ENCODE peak calls at places on chromosome 3, in ten cellular contexts. K, J, W, B, R, X, L, C, U and Z are unnamed samples. For H3K27me3, the result is how much of the 10 kb centered on the place peaks cover.

GRCh38 chr3:177441281-177441812 is 244.1 kb upstream of the TBL1XR1 start:
- DNase-seq in R (peak), B (no peak), W (no peak), U (no peak), X (no peak), J (no peak), C (no peak), K (no peak), L (no peak), Z (no peak)

GRCh38 chr3:183782576-183782975 is 42.8 kb downstream of the MAP6D1 start:
- DNase-seq in W (no peak), J (no peak), L (no peak), X (no peak), U (no peak), C (no peak), K (no peak), B (no peak), R (peak), Z (no peak)

GRCh38 chr3:184085389-184085852 is 11.4 kb upstream of the HTR3E start:
- DNase-seq in C (no peak), J (no peak), L (peak), R (peak), X (no peak), U (no peak), K (no peak), W (no peak), B (no peak), Z (no peak)

GRCh38 chr3:150309557-150309956 is 98.5 kb upstream of the TSC22D2 start:
- DNase-seq in J (no peak), W (no peak), K (no peak), X (no peak), L (peak), B (no peak), R (peak), C (no peak), U (no peak), Z (no peak)

GRCh38 chr3:186386883-186387560 is 25.0 kb upstream of the DGKG start:
- DNase-seq in K (no peak), R (no peak), B (no peak), J (no peak), U (no peak), L (no peak), C (no peak), W (no peak), X (no peak), Z (no peak)

GRCh38 chr3:63763156-63763555 is 55.9 kb upstream of the C3orf49 start:
- DNase-seq in B (no peak), R (no peak), U (no peak), J (no peak), L (peak), X (no peak), K (no peak), W (no peak), C (no peak), Z (no peak)

GRCh38 chr3:16801698-16802097 is 83.1 kb upstream of the PLCL2 start:
- DNase-seq in R (no peak), X (no peak), L (peak), B (no peak), J (no peak), K (no peak), C (no peak), U (no peak), W (no peak), Z (no peak)

GRCh38 chr3:186620213-186621092 is 7.6 kb downstream of the AHSG start:
- DNase-seq in L (no peak), U (no peak), W (no peak), R (no peak), C (no peak), X (no peak), J (no peak), B (no peak), K (no peak), Z (no peak)

GRCh38 chr3:171374661-171375285 is 85.4 kb downstream of the TNIK start:
- DNase-seq in C (no peak), U (no peak), J (no peak), L (peak), W (no peak), R (peak), B (no peak), X (no peak), K (no peak), Z (no peak)

GRCh38 chr3:8776406-8776805 is 7.0 kb upstream of the OXTR start:
- DNase-seq in C (no peak), J (no peak), R (no peak), K (no peak), W (no peak), U (peak), B (no peak), L (peak), X (no peak), Z (no peak)

GRCh38 chr3:194138732-194139084 is 2.8 kb downstream of the HES1 start:
- DNase-seq in U (no peak), R (no peak), X (no peak), W (no peak), L (peak), K (no peak), B (no peak), J (no peak), C (no peak), Z (no peak)

GRCh38 chr3:168714609-168715240 is 619.0 kb upstream of the GOLIM4 start:
- DNase-seq in L (no peak), U (no peak), B (no peak), R (no peak), W (no peak), X (no peak), C (no peak), J (no peak), K (no peak), Z (no peak)

GRCh38 chr3:105746226-105746996 is 122.4 kb downstream of the CBLB start:
- DNase-seq in B (no peak), K (no peak), W (no peak), L (no peak), J (no peak), C (no peak), R (no peak), U (peak), X (no peak), Z (no peak)

GRCh38 chr3:101848326-101848725 is 988 bp upstream of the NFKBIZ start:
- DNase-seq in W (no peak), J (no peak), X (no peak), L (no peak), C (no peak), R (no peak), B (no peak), U (peak), K (peak), Z (no peak)

GRCh38 chr3:26624209-26624775 is 1.7 kb downstream of the LRRC3B start:
- DNase-seq in J (no peak), R (no peak), U (no peak), X (no peak), B (no peak), C (no peak), W (no peak), L (no peak), K (no peak), Z (no peak)

GRCh38 chr3:111737712-111738097 is 121.4 kb upstream of the PHLDB2 start:
- DNase-seq in J (no peak), U (peak), R (peak), C (peak), X (peak), B (no peak), L (peak), K (no peak), W (peak), Z (peak)

GRCh38 chr3:127170794-127171193 is 22.1 kb upstream of the PRR23E start:
- DNase-seq in B (no peak), W (no peak), R (peak), X (no peak), K (no peak), L (peak), C (peak), U (no peak), J (no peak), Z (no peak)

GRCh38 chr3:57729339-57730039 is 26.6 kb upstream of the SLMAP start:
- DNase-seq in B (no peak), K (no peak), C (no peak), R (no peak), U (no peak), W (no peak), X (no peak), L (peak), J (no peak), Z (no peak)

GRCh38 chr3:110383356-110383755 is 688.3 kb upstream of the NECTIN3 start:
- DNase-seq in B (no peak), C (no peak), W (no peak), R (no peak), J (no peak), L (no peak), U (no peak), K (no peak), X (no peak), Z (no peak)

GRCh38 chr3:89740881-89741177 is 633.4 kb downstream of the EPHA3 start:
- DNase-seq in R (peak), J (no peak), C (no peak), X (no peak), B (no peak), K (no peak), U (no peak), W (no peak), L (no peak), Z (no peak)

GRCh38 chr3:126937533-126938432 is 45.1 kb upstream of the PLXNA1 start:
- DNase-seq in K (no peak), J (no peak), X (peak), L (no peak), C (no peak), B (no peak), W (no peak), R (no peak), U (no peak), Z (peak)

GRCh38 chr3:49098429-49098828 is 4.6 kb upstream of the QRICH1 start:
- DNase-seq in X (no peak), W (no peak), K (no peak), B (peak), L (peak), U (no peak), J (no peak), C (no peak), R (no peak), Z (peak)

GRCh38 chr3:188578579-188579363 is 424.8 kb downstream of the LPP start:
- DNase-seq in B (peak), X (peak), K (no peak), J (no peak), U (no peak), W (peak), R (peak), C (peak), L (peak), Z (peak)

GRCh38 chr3:109098245-109098644 is 19.7 kb downstream of the MORC1 start:
- DNase-seq in B (no peak), X (no peak), K (peak), C (no peak), L (no peak), R (no peak), J (no peak), U (peak), W (no peak), Z (no peak)

GRCh38 chr3:27467545-27467944 is 16.6 kb downstream of the SLC4A7 start:
- DNase-seq in X (no peak), J (no peak), K (no peak), L (peak), B (no peak), U (peak), R (peak), W (no peak), C (no peak), Z (no peak)

GRCh38 chr3:141881702-141882101 is 5.3 kb downstream of the ATP1B3 start:
- DNase-seq in W (no peak), R (no peak), J (no peak), C (no peak), K (peak), U (no peak), X (no peak), L (no peak), B (no peak), Z (no peak)

GRCh38 chr3:12143949-12144504 is 14.7 kb downstream of the TIMP4 start:
- DNase-seq in J (no peak), C (peak), X (peak), L (peak), U (no peak), R (peak), W (peak), B (peak), K (no peak), Z (peak)
- H3K27me3 ChIP-seq in J (under half), C (under half), X (under half), L (under half), U (under half), R (under half), W (under half), B (under half), K (under half), Z (under half)

GRCh38 chr3:122572940-122573412 is 4.5 kb upstream of the PARP15 start:
- DNase-seq in C (peak), L (peak), W (peak), B (peak), J (no peak), K (no peak), X (no peak), R (peak), U (peak), Z (no peak)
- H3K27ac ChIP-seq in C (no peak), L (no peak), W (no peak), B (peak), J (no peak), K (no peak), X (no peak), R (no peak), U (no peak), Z (no peak)

GRCh38 chr3:71785594-71786472 is 885 bp upstream of the PROK2 start:
- DNase-seq in B (no peak), K (no peak), L (no peak), U (no peak), C (no peak), X (no peak), R (no peak), J (no peak), W (no peak), Z (no peak)

GRCh38 chr3:71784201-71784913 is 591 bp downstream of the PROK2 start:
- DNase-seq in J (no peak), R (no peak), X (no peak), B (no peak), K (no peak), C (no peak), L (no peak), W (no peak), U (no peak), Z (no peak)

GRCh38 chr3:71787851-71788405 is 3.0 kb upstream of the PROK2 start:
- DNase-seq in X (no peak), B (no peak), W (no peak), C (no peak), L (no peak), K (no peak), R (no peak), U (no peak), J (no peak), Z (no peak)

GRCh38 chr3:71786551-71786950 is 1.6 kb upstream of the PROK2 start:
- DNase-seq in C (no peak), K (no peak), W (no peak), X (no peak), B (no peak), U (no peak), R (no peak), J (no peak), L (no peak), Z (no peak)

GRCh38 chr3:71784914-71785593 is at the start of gene PROK2:
- DNase-seq in L (peak), K (no peak), W (no peak), B (peak), X (no peak), U (no peak), J (no peak), C (no peak), R (no peak), Z (no peak)
- H3K4me3 ChIP-seq in L (peak), K (peak), W (peak), B (peak), X (peak), U (no peak), J (peak), C (peak), R (no peak), Z (peak)

GRCh38 chr3:121330586-121330985 is 215.2 kb downstream of the POLQ start:
- DNase-seq in C (no peak), R (no peak), B (no peak), K (no peak), W (no peak), U (no peak), J (no peak), L (no peak), X (no peak), Z (no peak)
- H3K27me3 ChIP-seq in C (under half), R (under half), B (under half), K (under half), W (under half), U (under half), J (under half), L (under half), X (under half), Z (under half)

DNA sequence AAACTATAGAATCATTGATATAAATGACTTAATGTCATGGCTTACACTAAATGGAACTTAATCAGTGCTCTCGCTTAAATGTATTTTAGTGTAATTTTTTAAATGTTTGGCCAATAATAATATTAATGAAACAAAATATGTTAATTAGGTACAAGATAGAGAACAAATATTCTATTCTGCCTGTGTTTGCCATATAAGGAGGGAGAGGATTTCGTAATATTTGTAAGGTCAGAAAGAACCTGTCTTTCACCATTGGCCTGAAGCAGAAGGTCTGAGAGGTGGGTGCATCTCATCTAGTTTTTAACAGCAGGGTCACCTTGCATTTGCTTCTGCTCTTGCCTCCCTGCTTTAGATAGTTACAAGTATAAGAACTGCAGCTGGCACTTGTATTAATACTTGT is 2.5 kb downstream of the GPR87 start:
- DNase-seq in B (no peak), L (no peak), K (no peak), W (no peak), C (no peak), X (no peak), J (no peak), U (no peak), R (no peak), Z (no peak)
- H3K27ac ChIP-seq in B (no peak), L (no peak), K (no peak), W (no peak), C (no peak), X (no peak), J (no peak), U (no peak), R (no peak), Z (no peak)